ENCODE peak calls at places on chromosomes 11 and 22, in eight cellular contexts. I is Peyer's patch, O is retinal pigment epithelial cell, A is stomach, Z is GM23338, R is pancreas, X is uterus, T is A549. S is an unnamed sample.

GRCh38 chr11:79050784-79051183 is 390.0 kb downstream of the TENM4 start:
- DNase-seq in I (no peak), O (no peak), A (no peak), Z (no peak), R (no peak), X (no peak), T (no peak), S (no peak)

GRCh38 chr22:37630839-37631435 is 8.5 kb upstream of the SH3BP1 start:
- DNase-seq in I (no peak), O (no peak), A (peak; percentile 56), Z (no peak), R (no peak), X (no peak), T (no peak), S (no peak)

GRCh38 chr11:86537541-86538222 is 134.7 kb downstream of the ME3 start:
- DNase-seq in I (no peak), O (no peak), A (no peak), Z (peak; percentile 11), R (no peak), X (no peak), T (no peak), S (no peak)

GRCh38 chr11:10742460-10743208 is 8.4 kb upstream of the CTR9 start:
- DNase-seq in I (no peak), O (peak; percentile 14), A (no peak), Z (no peak), R (no peak), X (peak; percentile 33), T (no peak), S (no peak)

GRCh38 chr11:134861490-134862107 is 449.6 kb upstream of the B3GAT1 start:
- DNase-seq in I (no peak), O (no peak), A (no peak), Z (peak; percentile 44), R (no peak), X (no peak), T (no peak), S (no peak)

GRCh38 chr11:61654397-61654829 is 25.8 kb upstream of the DAGLA start:
- DNase-seq in I (peak; percentile 53), O (no peak), A (no peak), Z (no peak), R (no peak), X (no peak), T (no peak), S (no peak)

GRCh38 chr11:118263694-118264567 is at the start of gene MPZL2:
- DNase-seq in I (peak; percentile 77), O (no peak), A (peak; percentile 85), Z (peak; percentile 76), R (peak; percentile 84), X (no peak), T (no peak), S (no peak)

GRCh38 chr22:49959782-49960158 is 802 bp upstream of the PIM3 start:
- DNase-seq in I (peak; percentile 87), O (no peak), A (peak; percentile 66), Z (peak; percentile 62), R (peak; percentile 93), X (no peak), T (no peak), S (no peak)

GRCh38 chr11:116696381-116696941 is 76.3 kb downstream of the BUD13 start:
- DNase-seq in I (peak; percentile 39), O (no peak), A (peak; percentile 9), Z (no peak), R (no peak), X (peak; percentile 7), T (no peak), S (no peak)

GRCh38 chr11:131598305-131598704 is 227.9 kb downstream of the NTM start:
- DNase-seq in I (no peak), O (no peak), A (no peak), Z (peak; percentile 25), R (no peak), X (no peak), T (no peak), S (no peak)

GRCh38 chr11:102577182-102577581 is 46.6 kb upstream of the MMP7 start:
- DNase-seq in I (no peak), O (no peak), A (no peak), Z (no peak), R (no peak), X (no peak), T (no peak), S (no peak)

DNA sequence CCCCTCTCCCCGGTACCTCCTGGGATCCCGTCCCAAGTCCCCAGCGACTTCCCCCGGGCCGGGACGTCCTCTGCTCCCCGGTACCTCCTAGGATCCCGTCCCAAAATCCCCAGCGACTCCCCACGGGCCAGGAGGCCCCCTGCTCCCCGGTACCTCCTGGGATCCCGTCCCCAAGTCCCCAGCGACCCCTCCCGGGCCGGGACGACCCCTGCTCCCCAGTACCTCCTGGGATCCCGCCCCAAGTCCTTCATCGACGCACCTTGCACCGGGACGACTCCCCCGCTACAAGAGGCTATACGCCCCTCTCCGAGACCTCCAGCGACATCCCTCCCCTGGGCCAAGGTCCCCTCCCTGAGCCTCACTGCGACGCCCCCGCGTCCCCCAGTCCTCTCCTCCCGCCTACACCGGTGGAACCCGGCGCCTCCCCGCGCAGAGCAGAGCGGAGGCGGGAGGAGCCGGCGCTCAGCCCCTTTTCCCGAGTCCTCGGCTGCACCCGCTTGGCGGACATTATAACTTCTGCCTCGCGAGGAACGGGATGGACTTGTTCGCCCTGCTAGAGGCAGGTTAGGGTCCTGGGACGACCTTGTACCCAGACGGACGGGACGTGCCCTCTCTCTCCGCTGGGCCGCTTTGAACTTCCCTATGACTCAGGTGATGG is 912 bp downstream of the KREMEN1 start:
- DNase-seq in I (peak; percentile 66), O (no peak), A (peak; percentile 66), Z (peak; percentile 83), R (peak; percentile 87), X (peak; percentile 59), T (no peak), S (no peak)
- TF ChIP-seq CTCF in I (no peak), O (no peak), A (no peak), Z (peak; percentile 11), R (no peak), X (no peak), T (no peak), S (no peak)

DNA sequence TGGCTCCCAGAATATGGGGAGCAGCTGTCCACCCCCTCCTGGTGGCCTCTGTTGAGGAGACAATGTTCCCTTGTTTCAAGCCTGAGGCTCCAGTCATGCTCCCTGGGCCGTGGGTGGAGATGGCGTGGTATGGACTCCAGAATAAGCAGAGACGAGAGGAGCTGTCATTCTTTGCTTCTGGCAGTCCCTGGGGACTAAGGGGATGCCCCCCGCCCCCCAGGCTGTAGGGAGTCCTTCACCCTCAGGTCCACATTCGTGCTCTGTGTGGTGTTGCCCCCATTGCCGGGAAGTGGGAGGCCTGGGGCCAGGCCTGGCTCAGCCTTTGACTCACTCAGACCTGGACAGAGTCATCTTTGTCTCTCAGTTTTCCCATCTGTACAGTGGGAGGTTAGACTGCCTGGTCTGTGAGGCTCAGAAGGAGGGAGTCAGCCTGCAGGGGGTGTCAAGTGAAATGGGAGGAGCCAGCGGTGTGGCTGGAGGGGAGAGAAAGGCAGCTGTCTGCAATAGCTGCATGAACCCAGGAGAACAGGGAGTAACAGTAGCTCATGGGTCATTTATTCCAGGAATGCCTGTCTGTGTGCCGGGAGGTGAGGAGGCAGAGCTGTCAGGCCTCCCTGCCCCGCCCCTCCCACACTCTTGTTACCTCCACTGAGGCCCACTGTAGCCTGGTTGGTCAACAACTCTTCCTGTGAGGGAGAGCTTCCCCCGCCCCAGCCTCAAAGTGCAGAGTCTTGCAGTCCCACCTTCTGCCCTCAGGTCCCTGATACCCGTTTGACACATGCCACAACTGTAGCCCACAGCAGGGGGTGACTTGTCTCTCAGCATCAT is 6.3 kb downstream of the ARHGEF17 start:
- DNase-seq in I (no peak), O (no peak), A (no peak), Z (peak; percentile 50), R (no peak), X (peak; percentile 68), T (no peak), S (peak; percentile 74)
- H3K4me3 ChIP-seq in I (no peak overlapping the region), O (no peak overlapping the region), A (peak overlapping the region; percentile 83), Z (no peak overlapping the region), R (no peak overlapping the region), X (peak overlapping the region; percentile 6), T (no peak overlapping the region), S (no peak overlapping the region)

DNA sequence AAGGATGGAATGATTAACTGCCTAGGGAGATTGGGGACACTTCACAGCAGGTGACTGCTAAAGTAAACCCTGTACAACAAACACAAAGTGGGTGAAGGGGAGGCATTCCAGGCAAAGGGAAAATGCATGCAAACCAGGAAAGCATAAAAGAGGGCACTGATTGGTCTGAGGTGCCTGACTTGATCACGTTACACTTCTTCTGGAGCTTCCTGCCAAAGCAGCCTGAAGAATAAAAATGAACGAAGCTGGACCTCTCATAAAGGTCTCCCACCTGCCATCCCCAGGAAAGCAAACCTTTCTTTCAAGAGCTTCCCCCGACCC is 46.7 kb upstream of the SCUBE2 start:
- DNase-seq in I (no peak), O (no peak), A (no peak), Z (no peak), R (no peak), X (no peak), T (no peak), S (no peak)
- TF ChIP-seq CTCF in I (no peak), O (no peak), A (no peak), Z (no peak), R (no peak), X (no peak), T (no peak), S (no peak)

GRCh38 chr11:15071556-15072255 is 1.7 kb upstream of the CALCB start:
- DNase-seq in I (no peak), O (no peak), A (no peak), Z (no peak), R (no peak), X (no peak), T (no peak), S (no peak)

GRCh38 chr11:15075162-15075526 is 1.8 kb downstream of the CALCB start:
- DNase-seq in I (no peak), O (no peak), A (no peak), Z (no peak), R (no peak), X (no peak), T (no peak), S (no peak)

GRCh38 chr11:15074206-15075161 is 1.1 kb downstream of the CALCB start:
- DNase-seq in I (peak; percentile 94), O (peak; percentile 34), A (peak; percentile 91), Z (peak; percentile 93), R (peak; percentile 96), X (peak; percentile 39), T (peak; percentile 69), S (no peak)

GRCh38 chr11:15072551-15073143 is 746 bp upstream of the CALCB start:
- DNase-seq in I (no peak), O (no peak), A (no peak), Z (no peak), R (peak; percentile 53), X (no peak), T (no peak), S (no peak)

DNA sequence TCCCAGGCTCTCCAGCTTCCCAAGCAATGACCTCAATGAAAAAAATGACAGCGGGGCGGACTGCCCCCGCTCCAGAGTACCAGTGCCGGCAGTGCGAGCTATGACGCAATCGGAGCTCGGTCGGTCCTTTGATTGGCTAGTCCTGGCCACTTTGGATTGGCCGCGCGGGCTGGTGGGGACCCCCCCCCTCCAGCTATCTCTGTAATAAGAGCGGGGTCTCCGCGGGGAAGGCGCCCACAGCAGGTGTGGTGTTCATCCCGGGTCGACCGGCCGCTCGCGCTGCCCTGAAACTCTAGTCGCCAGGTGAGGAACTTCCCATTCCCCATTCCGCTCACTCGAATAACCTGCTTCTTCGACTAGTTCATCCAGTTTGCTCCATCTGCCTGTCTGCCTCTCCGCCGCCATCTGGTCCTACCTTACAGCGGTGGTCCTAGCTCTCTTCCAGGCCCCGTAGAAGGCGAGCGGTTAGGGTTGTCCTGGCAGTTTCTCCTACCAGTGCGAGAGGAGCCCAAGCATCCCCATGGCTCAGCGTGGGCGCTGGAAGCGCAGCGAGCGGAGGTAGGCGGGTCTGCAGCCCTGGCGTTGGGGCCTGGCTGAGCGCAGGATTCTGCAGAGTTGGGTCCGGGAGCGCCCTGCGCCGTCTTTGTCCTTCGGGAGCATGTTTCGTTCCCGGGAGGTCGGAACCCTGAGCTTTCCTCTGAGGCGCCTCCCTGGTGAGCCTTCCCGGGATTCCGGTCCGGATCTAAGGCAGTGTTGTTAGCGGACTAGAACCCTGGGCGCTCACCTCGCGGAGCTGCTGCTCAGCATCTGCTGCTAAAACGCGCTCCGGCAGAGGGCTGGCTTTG is at the start of gene CALCB:
- DNase-seq in I (no peak), O (no peak), A (no peak), Z (peak; percentile 74), R (peak; percentile 81), X (no peak), T (no peak), S (no peak)
- H3K4me3 ChIP-seq in I (no peak within 1 kb of the TSS), O (peak within 1 kb of the TSS; percentile 43), A (peak within 1 kb of the TSS; percentile 48), Z (peak within 1 kb of the TSS; percentile 82), R (peak within 1 kb of the TSS; percentile 55), X (no peak within 1 kb of the TSS), T (peak within 1 kb of the TSS; percentile 49), S (peak within 1 kb of the TSS; percentile 41)

S was measured in epithelial cell of proximal tubule.